ENCODE peak calls at places on chromosome 10, in four cellular contexts. J is heart right ventricle, E is AG04450, I is epithelial cell of esophagus. V is an unnamed sample.

GRCh38 chr10:34861293-34862004 is 46.4 kb upstream of the PARD3 start:
- DNase-seq in J (no peak), E (no peak), I (peak), V (no peak)

GRCh38 chr10:50419756-50420155 is 168.4 kb upstream of the ASAH2 start:
- DNase-seq in J (no peak), E (no peak), I (no peak), V (no peak)

GRCh38 chr10:122114156-122114747 is 125.3 kb downstream of the TACC2 start:
- DNase-seq in J (peak), E (no peak), I (no peak), V (no peak)

GRCh38 chr10:50501478-50501877 is 122.3 kb downstream of the SGMS1 start:
- DNase-seq in J (no peak), E (no peak), I (peak), V (no peak)

GRCh38 chr10:122287584-122287983 is 16.5 kb downstream of the BTBD16 start:
- DNase-seq in J (no peak), E (no peak), I (no peak), V (no peak)

GRCh38 chr10:21722209-21722608 is 188.2 kb downstream of the MLLT10 start:
- DNase-seq in J (no peak), E (no peak), I (no peak), V (no peak)

GRCh38 chr10:20608503-20608902 is 288.6 kb downstream of the NEBL start:
- DNase-seq in J (no peak), E (no peak), I (no peak), V (no peak)

GRCh38 chr10:4181075-4181474 is 396.1 kb upstream of the KLF6 start:
- DNase-seq in J (no peak), E (no peak), I (no peak), V (no peak)

DNA sequence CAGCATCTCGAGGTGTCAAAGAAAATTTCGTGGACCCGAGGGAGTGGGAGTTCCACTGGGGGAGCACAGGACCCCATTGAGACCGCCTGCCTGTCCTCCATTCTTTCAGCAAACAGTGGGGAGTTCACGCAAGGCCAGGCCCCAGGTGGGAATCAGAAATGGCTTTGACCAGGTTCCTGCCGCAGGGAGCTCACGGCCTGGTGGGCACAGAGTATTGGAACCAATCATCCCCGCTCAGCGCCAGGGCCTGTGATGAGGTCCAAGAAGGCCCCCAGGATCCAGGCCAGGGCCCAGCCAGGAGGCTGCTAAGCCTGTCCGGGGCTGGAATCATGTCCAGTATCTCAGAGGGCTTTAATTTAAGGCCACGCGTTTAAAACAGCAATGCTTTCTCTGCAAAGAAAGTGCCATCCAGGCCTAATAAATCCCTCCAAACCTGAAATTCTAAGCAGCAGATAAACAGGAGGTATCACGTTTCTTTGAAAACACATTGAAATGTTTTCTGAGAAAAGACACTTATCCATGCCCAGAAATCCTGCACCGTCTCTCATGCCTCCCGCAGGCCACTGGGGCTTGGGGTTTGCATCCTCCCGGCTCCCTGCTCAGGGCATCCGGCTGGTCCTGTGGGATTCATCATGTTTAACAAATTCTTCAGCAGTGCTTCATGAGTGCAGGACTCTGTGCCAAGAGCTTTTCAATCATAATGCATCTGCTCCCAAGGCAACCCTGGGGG is 125.6 kb downstream of the OAT start:
- DNase-seq in J (no peak), E (no peak), I (no peak), V (no peak)
- TF ChIP-seq CTCF in J (no peak), E (no peak), I (no peak), V (no peak)

GRCh38 chr10:113924171-113924570 is 69.7 kb downstream of the NHLRC2 start:
- DNase-seq in J (no peak), E (no peak), I (no peak), V (no peak)

GRCh38 chr10:113920819-113921345 is 66.4 kb downstream of the NHLRC2 start:
- DNase-seq in J (no peak), E (no peak), I (peak), V (no peak)

GRCh38 chr10:113921571-113922370 is 67.3 kb downstream of the NHLRC2 start:
- DNase-seq in J (no peak), E (no peak), I (no peak), V (no peak)

GRCh38 chr10:113924664-113925063 is 70.2 kb downstream of the NHLRC2 start:
- DNase-seq in J (no peak), E (no peak), I (no peak), V (no peak)

GRCh38 chr10:113922787-113923570 is 68.5 kb downstream of the NHLRC2 start:
- DNase-seq in J (no peak), E (no peak), I (no peak), V (no peak)
- TF ChIP-seq CTCF in J (no peak), E (no peak), I (no peak), V (no peak)

GRCh38 chr10:6194291-6194690 is 8.4 kb upstream of the PFKFB3 start:
- DNase-seq in J (no peak), E (no peak), I (no peak), V (no peak)

GRCh38 chr10:6191569-6191968 is 11.2 kb upstream of the PFKFB3 start:
- DNase-seq in J (no peak), E (no peak), I (no peak), V (no peak)

GRCh38 chr10:6195376-6195775 is 7.4 kb upstream of the PFKFB3 start:
- DNase-seq in J (no peak), E (no peak), I (no peak), V (no peak)

GRCh38 chr10:6187278-6187677 is 15.5 kb upstream of the PFKFB3 start:
- DNase-seq in J (no peak), E (no peak), I (no peak), V (no peak)

GRCh38 chr10:6191147-6191546 is 11.6 kb upstream of the PFKFB3 start:
- DNase-seq in J (no peak), E (no peak), I (no peak), V (no peak)
- TF ChIP-seq CTCF in J (no peak), E (no peak), I (no peak), V (no peak)

GRCh38 chr10:62252051-62252450 is 16.6 kb downstream of the RTKN2 start:
- DNase-seq in J (no peak), E (no peak), I (no peak), V (no peak)

GRCh38 chr10:62250594-62251198 is 17.9 kb downstream of the RTKN2 start:
- DNase-seq in J (no peak), E (no peak), I (peak), V (no peak)

GRCh38 chr10:62249974-62250373 is 18.7 kb downstream of the RTKN2 start:
- DNase-seq in J (no peak), E (no peak), I (no peak), V (no peak)

GRCh38 chr10:62244785-62245595 is 23.7 kb downstream of the RTKN2 start:
- DNase-seq in J (peak), E (no peak), I (peak), V (no peak)

GRCh38 chr10:62248465-62248864 is 20.2 kb downstream of the RTKN2 start:
- DNase-seq in J (no peak), E (no peak), I (peak), V (no peak)
- TF ChIP-seq CTCF in J (no peak), E (peak), I (peak), V (no peak)

DNA sequence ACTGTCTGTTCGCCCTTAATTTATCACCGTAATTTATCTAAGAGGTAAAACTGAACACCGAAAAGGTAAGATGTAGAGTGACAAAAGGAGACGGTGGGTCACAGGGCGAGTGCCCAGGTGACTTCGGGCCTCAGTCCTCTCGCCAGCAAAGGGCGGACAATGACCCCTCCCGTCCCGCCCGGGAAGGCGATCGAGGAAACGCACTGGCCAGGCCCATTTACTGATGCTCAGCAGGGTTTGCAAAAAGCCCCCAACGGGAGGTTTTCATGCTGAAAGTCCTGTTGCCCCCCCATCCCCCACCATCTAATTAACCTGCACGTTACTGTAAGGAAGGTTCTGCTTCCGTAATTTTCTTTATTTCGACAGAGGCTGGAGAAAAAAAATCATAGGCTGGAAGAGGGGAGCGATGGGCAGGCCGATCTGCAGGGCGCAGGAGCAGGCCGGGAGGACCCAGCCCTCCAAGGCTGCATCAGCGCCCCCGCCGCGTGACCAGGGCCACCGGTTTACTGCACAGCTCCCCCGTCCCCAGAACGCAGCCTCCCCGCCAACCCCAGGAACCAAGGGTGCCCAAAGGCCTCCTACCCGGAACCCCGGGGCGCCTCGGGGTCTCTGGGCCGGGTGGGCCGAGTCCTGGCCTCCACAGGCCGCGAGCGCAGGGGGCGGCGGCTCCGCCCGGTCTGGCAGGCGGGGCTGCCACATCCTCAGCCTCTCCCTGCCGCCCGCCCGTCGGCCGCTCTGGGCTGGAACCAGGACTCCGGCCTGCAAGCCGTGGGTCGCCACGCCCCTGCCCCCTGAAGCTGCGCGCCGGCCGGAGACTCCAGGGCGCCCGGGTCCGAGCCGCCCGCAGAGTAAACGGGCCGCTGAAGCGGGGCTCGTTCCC is 637 bp downstream of the OAT start:
- DNase-seq in J (peak), E (no peak), I (peak), V (peak)
- TF ChIP-seq CTCF in J (no peak), E (peak), I (no peak), V (no peak)

GRCh38 chr10:13201132-13201531 is 33.0 kb downstream of the UCMA start:
- DNase-seq in J (no peak), E (peak), I (no peak), V (no peak)

GRCh38 chr10:13206091-13206490 is 28.1 kb downstream of the UCMA start:
- DNase-seq in J (no peak), E (no peak), I (no peak), V (no peak)

DNA sequence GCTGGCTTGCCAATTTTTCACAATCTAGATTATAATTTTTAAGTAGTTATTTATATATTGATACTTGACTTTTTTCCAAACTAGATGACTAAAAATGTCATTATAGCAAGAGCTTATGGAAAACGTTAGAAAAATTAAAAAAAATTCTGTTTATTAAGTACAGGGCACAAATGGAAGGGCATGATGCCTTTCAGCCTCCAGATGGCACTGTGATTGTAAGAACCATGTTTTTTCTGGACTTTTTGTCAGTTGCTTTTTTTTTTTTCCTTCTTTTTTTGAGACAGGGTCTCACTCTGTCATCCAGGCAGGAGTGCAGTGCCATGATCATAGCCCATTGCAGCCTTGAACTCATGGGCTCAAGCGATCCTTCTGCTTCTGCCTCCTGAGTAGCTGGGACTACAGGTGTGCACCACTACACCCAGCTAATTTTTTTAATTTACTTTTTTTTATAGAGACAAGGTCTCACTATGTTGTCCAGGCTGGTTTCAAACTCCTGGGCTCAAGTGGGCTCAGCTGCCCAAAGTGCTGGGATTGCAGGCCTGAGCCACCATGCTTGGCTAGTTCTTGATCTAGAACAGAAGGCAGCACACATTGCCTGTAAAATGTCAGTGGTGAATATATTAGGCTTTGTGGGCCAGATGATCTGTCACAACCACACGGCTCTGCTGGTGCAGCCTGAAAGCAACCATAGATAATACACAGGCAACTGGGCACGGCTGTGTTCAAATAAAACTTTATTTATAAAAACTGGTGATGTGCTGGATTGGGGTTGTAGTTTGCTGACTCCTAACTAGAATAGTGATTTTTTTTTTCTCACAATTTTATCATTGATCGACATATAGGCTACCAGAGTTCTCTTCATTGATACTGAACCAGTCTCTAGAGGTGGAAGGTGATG is 27.4 kb downstream of the UCMA start:
- DNase-seq in J (no peak), E (peak), I (peak), V (no peak)
- TF ChIP-seq CTCF in J (peak), E (peak), I (peak), V (no peak)

DNA sequence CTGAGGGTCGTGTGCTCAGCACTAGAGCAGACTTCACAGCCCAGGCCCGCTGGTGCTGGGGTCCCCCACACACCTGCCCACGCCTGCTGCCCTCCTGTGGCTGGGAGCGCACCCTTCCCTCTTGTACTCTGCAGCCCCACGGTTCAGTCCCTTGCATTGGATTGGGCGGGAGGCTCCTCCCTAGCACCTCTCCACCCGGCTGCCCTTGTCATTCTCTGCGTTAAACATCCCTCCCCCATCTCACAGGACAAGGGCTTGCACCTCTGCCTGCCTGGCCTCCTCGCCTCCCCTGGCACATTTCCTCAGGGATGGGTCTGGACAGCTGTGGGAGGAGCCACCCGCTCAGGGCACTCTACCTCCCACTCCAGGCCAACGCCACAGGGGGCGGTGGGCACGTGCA is 68.7 kb downstream of the ALOX5 start:
- DNase-seq in J (no peak), E (no peak), I (no peak), V (no peak)
- TF ChIP-seq CTCF in J (no peak), E (no peak), I (no peak), V (no peak)

GRCh38 chr10:126975221-126975620 is 70.0 kb downstream of the DOCK1 start:
- DNase-seq in J (no peak), E (no peak), I (no peak), V (no peak)
- TF ChIP-seq CTCF in J (no peak), E (no peak), I (no peak), V (no peak)

V was measured in activated B cell treated with CpG ODN at 0.5 μM for 24 hours.